ENCODE peak calls at places on chromosome 7, in nine cellular contexts. P is Panc1, Y is A549, R is HepG2, Q is HCT116, L is GM23338, M is SK-N-SH, F is GM12878, W is K562. O is an unnamed sample.

GRCh38 chr7:26534649-26535482 is 243.2 kb downstream of the SNX10 start:
- DNase-seq in P (no peak), Q (no peak), F (no peak), L (no peak), R (no peak), Y (no peak), W (no peak), M (no peak), O (no peak)

GRCh38 chr7:23696916-23697441 is 13.0 kb upstream of the STK31 start:
- DNase-seq in R (peak), F (no peak), L (peak), Q (peak), Y (peak), W (peak), M (peak), P (no peak), O (peak)

GRCh38 chr7:80131675-80132435 is 2.8 kb upstream of the GNAI1 start:
- DNase-seq in P (no peak), F (no peak), M (no peak), L (no peak), W (no peak), Y (no peak), Q (no peak), R (no peak), O (no peak)

GRCh38 chr7:74477188-74477587 is 23.5 kb downstream of the GTF2IRD1 start:
- DNase-seq in M (no peak), L (no peak), R (no peak), F (no peak), Y (no peak), W (no peak), P (no peak), Q (no peak), O (no peak)

GRCh38 chr7:95296456-95296855 is 27.9 kb downstream of the PON1 start:
- DNase-seq in M (no peak), F (no peak), L (no peak), Q (no peak), P (no peak), W (no peak), Y (no peak), R (no peak), O (no peak)

GRCh38 chr7:46848944-46849343 is 733.0 kb downstream of the TNS3 start:
- DNase-seq in Y (no peak), P (no peak), Q (no peak), F (no peak), M (no peak), L (no peak), W (no peak), R (no peak), O (no peak)

GRCh38 chr7:133861876-133862275 is 265.3 kb upstream of the LRGUK start:
- DNase-seq in P (no peak), F (no peak), L (no peak), Q (no peak), W (no peak), M (no peak), Y (no peak), R (no peak), O (no peak)

GRCh38 chr7:78768859-78769258 is 684.6 kb downstream of the MAGI2 start:
- DNase-seq in L (peak), Y (no peak), R (no peak), F (no peak), Q (no peak), W (no peak), P (no peak), M (peak), O (no peak)

GRCh38 chr7:19284596-19285300 is 139.5 kb upstream of the FERD3L start:
- DNase-seq in Q (no peak), Y (no peak), F (no peak), R (no peak), P (no peak), L (no peak), W (no peak), M (no peak), O (no peak)

GRCh38 chr7:133638835-133639234 is 386.0 kb downstream of the EXOC4 start:
- DNase-seq in M (no peak), Y (no peak), Q (no peak), R (no peak), F (no peak), W (no peak), L (no peak), P (no peak), O (no peak)

GRCh38 chr7:492714-493065 is 27.0 kb downstream of the PDGFA start:
- DNase-seq in F (no peak), R (no peak), L (no peak), M (no peak), Y (no peak), W (no peak), Q (no peak), P (no peak), O (no peak)

GRCh38 chr7:94008537-94008936 is 4.4 kb upstream of the BET1 start:
- DNase-seq in R (no peak), Y (no peak), P (no peak), F (no peak), M (no peak), W (no peak), L (no peak), Q (no peak), O (no peak)

GRCh38 chr7:107390921-107391320 is 78.9 kb upstream of the GPR22 start:
- DNase-seq in R (peak), W (no peak), P (no peak), M (no peak), Y (no peak), F (no peak), L (peak), Q (no peak), O (no peak)

GRCh38 chr7:116230191-116231005 is 20.1 kb downstream of the TES start:
- DNase-seq in R (no peak), P (no peak), Y (no peak), L (no peak), W (no peak), F (no peak), M (no peak), Q (no peak), O (no peak)

GRCh38 chr7:81501220-81501619 is 268.6 kb downstream of the HGF start:
- DNase-seq in Y (no peak), F (no peak), L (no peak), P (no peak), M (peak), R (no peak), Q (peak), W (no peak), O (no peak)

GRCh38 chr7:22810843-22811242 is 11.8 kb downstream of the TOMM7 start:
- DNase-seq in L (peak), F (no peak), Y (no peak), W (no peak), P (no peak), Q (no peak), M (no peak), R (no peak), O (no peak)

GRCh38 chr7:155454183-155455112 is 3.5 kb upstream of the EN2 start:
- DNase-seq in Q (no peak), Y (no peak), P (no peak), F (no peak), M (peak), W (no peak), R (no peak), L (peak), O (no peak)

GRCh38 chr7:43758861-43759683 is 592 bp downstream of the BLVRA start:
- DNase-seq in W (peak), P (no peak), M (peak), L (peak), Q (no peak), R (no peak), F (no peak), Y (no peak), O (no peak)

GRCh38 chr7:107966701-107967100 is 36.3 kb downstream of the LAMB1 start:
- DNase-seq in M (no peak), L (peak), R (peak), P (peak), W (no peak), F (no peak), Q (no peak), Y (no peak), O (no peak)

DNA sequence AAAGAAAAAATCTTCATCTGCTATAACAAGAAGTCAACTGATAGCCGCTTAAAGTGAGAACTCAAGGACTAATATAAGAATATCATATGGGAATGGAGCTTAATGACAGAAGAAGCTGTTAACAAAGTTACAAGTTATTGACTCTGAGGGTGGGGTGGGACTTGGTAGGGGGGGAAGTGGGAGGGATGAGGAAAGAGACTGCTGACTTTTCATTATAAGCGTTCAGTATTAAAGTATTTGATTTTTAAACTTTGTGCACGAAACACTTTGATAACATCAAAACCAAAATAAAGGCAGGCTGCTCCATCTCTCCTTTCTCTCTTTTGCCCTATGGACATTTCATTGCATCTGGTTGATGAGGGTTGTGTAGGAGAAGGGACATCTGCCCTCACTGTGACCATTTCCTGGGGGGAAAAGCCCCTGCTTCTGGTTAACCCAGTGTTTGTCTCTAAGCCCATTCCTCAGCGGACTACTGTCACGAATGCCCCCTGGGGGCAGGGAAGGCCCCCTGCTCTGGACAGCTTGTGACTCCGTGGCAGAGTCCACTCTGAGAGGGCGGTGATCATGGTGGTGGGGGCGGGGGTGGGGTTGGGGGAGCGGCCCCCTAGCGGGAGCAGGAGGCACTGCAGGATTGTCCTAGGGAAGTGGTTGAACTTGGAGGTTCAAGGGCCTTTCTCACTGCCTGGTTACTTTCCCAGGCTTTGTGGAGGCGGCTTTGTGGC is 17.4 kb downstream of the SLC13A4 start:
- DNase-seq in W (peak), P (no peak), F (no peak), Q (no peak), R (peak), Y (peak), M (peak), L (peak), O (no peak)
- TF ChIP-seq CTCF in W (peak), P (peak), F (peak), Q (peak), R (peak), Y (peak), M (peak), L (peak), O (peak)

DNA sequence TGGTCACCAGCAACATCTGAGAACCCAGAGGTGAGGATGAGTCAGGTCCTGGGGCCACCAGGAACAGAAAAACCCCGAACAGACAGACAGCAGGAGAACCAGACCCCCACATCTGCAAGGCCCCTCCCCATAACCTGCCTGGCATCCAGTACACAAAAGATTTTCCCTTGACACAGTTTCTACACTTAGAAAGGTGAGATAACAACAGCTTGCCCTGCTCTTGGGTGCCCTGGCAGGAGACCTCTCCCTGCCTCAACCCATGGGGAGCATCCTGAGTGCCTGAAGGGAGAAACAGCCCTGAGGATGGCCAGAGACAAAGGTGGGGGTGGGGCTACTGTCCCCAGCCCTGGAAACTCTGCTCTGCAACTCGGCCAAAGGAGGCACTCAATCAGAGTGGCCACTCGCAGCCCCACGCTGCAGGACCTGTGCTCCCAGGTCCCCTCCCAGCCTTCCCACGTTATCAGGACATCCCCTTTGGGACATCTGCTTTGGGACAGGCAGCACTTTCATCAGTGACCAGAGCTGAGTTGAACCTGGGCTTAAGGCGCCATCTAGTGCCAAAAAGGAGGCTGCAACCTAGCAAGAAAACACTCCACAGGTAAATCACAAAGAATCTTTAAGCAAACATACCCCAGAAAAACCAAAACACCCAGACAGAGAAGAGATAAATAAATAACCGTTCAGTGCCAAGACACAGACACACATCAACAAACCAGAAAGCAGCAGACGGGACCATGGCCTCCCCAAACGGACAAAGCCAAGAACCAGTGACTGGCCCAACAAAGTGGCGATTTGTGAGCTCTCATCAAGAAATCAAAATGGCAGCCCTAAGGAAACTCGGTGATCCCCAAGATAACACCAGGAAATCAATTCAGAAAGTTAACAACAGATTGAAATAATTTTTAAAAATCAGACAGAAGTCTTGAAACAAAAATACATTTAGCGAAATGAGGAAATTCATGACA is 233.7 kb downstream of the PTPRN2 start:
- DNase-seq in W (peak), F (no peak), L (peak), Y (no peak), M (peak), R (peak), Q (peak), P (peak), O (peak)
- TF ChIP-seq REST in W (no peak), F (no peak), L (no peak), Y (no peak), M (no peak), R (no peak), Q (no peak), P (no peak), O (no peak)

GRCh38 chr7:20651960-20652544 is 36.6 kb downstream of the ABCB5 start:
- DNase-seq in Q (peak), F (no peak), L (no peak), P (no peak), R (no peak), M (peak), W (no peak), Y (peak), O (no peak)
- TF ChIP-seq CTCF in Q (peak), F (peak), L (peak), P (peak), R (no peak), M (peak), W (peak), Y (peak), O (no peak)

GRCh38 chr7:15561840-15562239 is at the start of gene AGMO:
- DNase-seq in Q (no peak), R (peak), F (no peak), P (no peak), Y (no peak), L (no peak), M (no peak), W (no peak), O (no peak)
- TF ChIP-seq REST in Q (no peak), R (no peak), F (no peak), P (no peak), Y (no peak), L (no peak), M (no peak), W (no peak), O (no peak)

O was measured in HL-60.